ENCODE peak calls at places on chromosome 6, in five cellular contexts. B is suprapubic skin, M is sigmoid colon, F is esophagus muscularis mucosa, I is transverse colon. E is an unnamed sample.

GRCh38 chr6:166313255-166314070 is 5.3 kb upstream of the PRR18 start:
- DNase-seq in M (no peak), B (no peak), I (peak), F (peak), E (peak)

GRCh38 chr6:142857609-142858195 is 87.3 kb downstream of the HIVEP2 start:
- DNase-seq in I (no peak), B (no peak), M (no peak), F (no peak), E (no peak)

GRCh38 chr6:127554435-127555006 is 22.5 kb upstream of the C6orf58 start:
- DNase-seq in M (no peak), F (no peak), I (no peak), B (no peak), E (peak)

GRCh38 chr6:131828080-131828479 is 20.3 kb downstream of the ENPP1 start:
- DNase-seq in M (no peak), I (no peak), B (no peak), F (no peak), E (no peak)

GRCh38 chr6:166567813-166568212 is 18.7 kb downstream of the RAMACL start:
- DNase-seq in I (no peak), F (no peak), B (no peak), M (no peak), E (no peak)

GRCh38 chr6:140956567-140957306 is 1176.0 kb upstream of the GJE1 start:
- DNase-seq in I (no peak), M (no peak), F (no peak), B (no peak), E (no peak)

GRCh38 chr6:112144145-112144926 is 56.9 kb downstream of the FAM229B start:
- DNase-seq in M (no peak), F (no peak), I (no peak), B (no peak), E (no peak)

GRCh38 chr6:24543683-24544082 is 48.9 kb downstream of the ALDH5A1 start:
- DNase-seq in M (no peak), I (no peak), F (no peak), B (no peak), E (no peak)

GRCh38 chr6:143060806-143061596 is at the start of gene AIG1:
- DNase-seq in B (peak), I (no peak), F (no peak), M (no peak), E (no peak)

GRCh38 chr6:70110128-70111022 is 192.5 kb downstream of the COL9A1 start:
- DNase-seq in F (no peak), I (no peak), B (no peak), M (no peak), E (no peak)

GRCh38 chr6:12899080-12899815 is 182.7 kb downstream of the PHACTR1 start:
- DNase-seq in I (no peak), M (no peak), F (no peak), B (no peak), E (no peak)

GRCh38 chr6:35654883-35655282 is 33.8 kb downstream of the FKBP5 start:
- DNase-seq in F (no peak), I (no peak), M (no peak), B (no peak), E (no peak)

GRCh38 chr6:159788757-159789376 is 535 bp downstream of the TCP1 start:
- DNase-seq in F (no peak), I (peak), B (no peak), M (peak), E (peak)

GRCh38 chr6:42745083-42745637 is 743 bp downstream of the TBCC start:
- DNase-seq in F (no peak), M (peak), B (no peak), I (peak), E (peak)

GRCh38 chr6:75376347-75377024 is 91.9 kb upstream of the TMEM30A start:
- DNase-seq in M (no peak), B (no peak), I (no peak), F (no peak), E (no peak)

GRCh38 chr6:48714286-48715049 is 603.5 kb upstream of the PTCHD4 start:
- DNase-seq in I (no peak), F (no peak), B (no peak), M (no peak), E (no peak)

GRCh38 chr6:170367241-170367640 is 60.7 kb downstream of the FAM120B start:
- DNase-seq in I (no peak), M (no peak), B (no peak), F (no peak), E (no peak)

GRCh38 chr6:98835149-98836024 is 1.0 kb downstream of the POU3F2 start:
- DNase-seq in F (no peak), M (peak), I (no peak), B (peak), E (no peak)

GRCh38 chr6:31058128-31058894 is 48.0 kb downstream of the MUC22 start:
- DNase-seq in B (no peak), F (no peak), M (no peak), I (no peak), E (no peak)

GRCh38 chr6:1609662-1610496 is at the start of gene FOXC1:
- DNase-seq in F (peak), B (peak), M (peak), I (peak), E (peak)

GRCh38 chr6:136921521-136921935 is 573 bp upstream of the SLC35D3 start:
- DNase-seq in I (peak), B (no peak), F (no peak), M (no peak), E (no peak)

GRCh38 chr6:22765015-22765414 is 195.6 kb downstream of the HDGFL1 start:
- DNase-seq in M (no peak), B (no peak), F (no peak), I (no peak), E (no peak)

GRCh38 chr6:136982928-136983327 is 60.8 kb downstream of the SLC35D3 start:
- DNase-seq in M (no peak), I (no peak), B (no peak), F (no peak), E (no peak)

GRCh38 chr6:45706319-45706718 is 309.3 kb downstream of the CLIC5 start:
- DNase-seq in M (no peak), F (no peak), I (no peak), B (no peak), E (no peak)

GRCh38 chr6:130288065-130288464 is 65.3 kb upstream of the SAMD3 start:
- DNase-seq in B (no peak), F (no peak), I (no peak), M (no peak), E (no peak)

GRCh38 chr6:72140795-72141194 is 254.4 kb downstream of the RIMS1 start:
- DNase-seq in M (no peak), F (no peak), B (no peak), I (no peak), E (no peak)

GRCh38 chr6:38517005-38517404 is 122.7 kb downstream of the BTBD9 start:
- DNase-seq in M (no peak), F (no peak), B (no peak), I (no peak), E (no peak)

GRCh38 chr6:40256831-40257230 is 322.6 kb upstream of the MOCS1 start:
- DNase-seq in F (no peak), I (no peak), B (no peak), M (no peak), E (no peak)
- TF ChIP-seq EP300 in F (no peak), I (no peak), B (no peak), M (no peak), E (no peak)

DNA sequence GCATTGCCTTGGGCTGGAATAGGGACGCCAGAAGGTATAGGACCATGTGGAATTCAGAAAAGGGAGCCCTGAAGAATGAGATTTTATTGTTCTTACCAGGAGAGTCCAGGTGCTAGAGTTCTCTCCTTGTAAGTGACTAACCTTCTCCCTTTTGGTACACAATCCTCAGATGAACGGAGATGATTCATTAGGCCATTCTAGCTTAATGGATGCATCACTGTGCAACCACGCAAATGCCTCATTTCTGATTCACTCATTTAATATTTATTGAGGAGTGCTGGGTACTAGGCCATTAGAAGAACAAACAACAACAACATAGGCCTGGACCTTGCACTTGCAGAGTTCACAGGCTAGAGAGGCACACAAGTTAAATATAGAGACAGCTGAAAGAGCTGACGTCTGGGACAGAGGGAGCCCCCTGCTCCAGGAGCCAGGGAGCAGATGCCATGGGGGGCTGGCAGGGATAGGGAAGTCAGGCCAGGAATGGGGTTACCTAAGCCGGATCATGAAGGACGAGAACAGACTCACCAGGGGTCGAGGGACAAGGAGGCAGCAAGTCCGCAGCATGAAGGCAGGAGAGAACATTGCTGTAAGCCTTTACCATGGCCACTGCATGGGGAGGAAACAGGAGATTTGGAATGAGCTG is 179.5 kb upstream of the AKAP12 start:
- DNase-seq in F (peak), B (no peak), I (no peak), M (no peak), E (no peak)
- TF ChIP-seq EP300 in F (no peak), B (no peak), I (no peak), M (no peak), E (no peak)

GRCh38 chr6:150403458-150404245 is 34.8 kb downstream of the IYD start:
- DNase-seq in B (no peak), F (no peak), M (no peak), I (no peak), E (no peak)
- TF ChIP-seq EP300 in B (no peak), F (no peak), M (no peak), I (no peak), E (no peak)

GRCh38 chr6:11650297-11650696 is 112.7 kb downstream of the TMEM170B start:
- DNase-seq in F (no peak), B (no peak), I (no peak), M (no peak), E (no peak)

GRCh38 chr6:11654876-11655275 is 117.3 kb downstream of the TMEM170B start:
- DNase-seq in F (no peak), B (no peak), I (no peak), M (no peak), E (no peak)

GRCh38 chr6:11650711-11651110 is 113.2 kb downstream of the TMEM170B start:
- DNase-seq in B (no peak), I (no peak), F (no peak), M (no peak), E (no peak)

GRCh38 chr6:11656486-11656885 is 118.9 kb downstream of the TMEM170B start:
- DNase-seq in I (no peak), F (no peak), B (no peak), M (no peak), E (no peak)

DNA sequence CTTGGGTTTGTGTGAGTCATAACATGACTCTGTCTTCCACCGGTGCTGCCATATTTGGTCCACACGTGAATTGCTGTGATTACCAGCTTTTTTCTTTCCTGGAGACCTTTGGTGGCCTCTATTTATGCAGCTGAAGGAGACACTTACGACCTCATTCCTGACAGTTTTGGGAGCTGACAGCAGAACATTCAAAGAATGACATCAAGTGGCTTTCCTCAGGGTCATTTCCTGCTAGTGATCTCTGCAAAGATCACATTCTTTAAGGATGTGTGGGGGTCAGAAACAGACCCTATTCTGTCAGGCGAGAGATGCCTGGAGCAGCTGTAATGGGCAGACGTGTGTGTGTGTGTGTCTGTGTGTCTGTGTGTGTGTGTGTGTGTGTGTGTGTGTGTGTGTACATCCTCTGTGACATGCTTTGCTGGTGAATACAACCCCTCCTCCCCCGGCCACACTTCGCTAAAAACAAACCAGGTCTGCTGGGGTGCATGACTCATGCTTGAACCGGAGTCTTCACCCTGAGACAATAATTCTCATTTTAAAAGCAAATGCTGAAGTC is 115.6 kb downstream of the TMEM170B start:
- DNase-seq in I (no peak), M (no peak), F (no peak), B (no peak), E (no peak)
- TF ChIP-seq EP300 in I (no peak), M (no peak), F (no peak), B (no peak), E (no peak)

GRCh38 chr6:41171908-41172307 is 9.0 kb upstream of the TREM2 start:
- DNase-seq in F (no peak), I (no peak), B (no peak), M (no peak), E (no peak)
- TF ChIP-seq EP300 in F (no peak), I (no peak), B (no peak), M (no peak), E (no peak)

DNA sequence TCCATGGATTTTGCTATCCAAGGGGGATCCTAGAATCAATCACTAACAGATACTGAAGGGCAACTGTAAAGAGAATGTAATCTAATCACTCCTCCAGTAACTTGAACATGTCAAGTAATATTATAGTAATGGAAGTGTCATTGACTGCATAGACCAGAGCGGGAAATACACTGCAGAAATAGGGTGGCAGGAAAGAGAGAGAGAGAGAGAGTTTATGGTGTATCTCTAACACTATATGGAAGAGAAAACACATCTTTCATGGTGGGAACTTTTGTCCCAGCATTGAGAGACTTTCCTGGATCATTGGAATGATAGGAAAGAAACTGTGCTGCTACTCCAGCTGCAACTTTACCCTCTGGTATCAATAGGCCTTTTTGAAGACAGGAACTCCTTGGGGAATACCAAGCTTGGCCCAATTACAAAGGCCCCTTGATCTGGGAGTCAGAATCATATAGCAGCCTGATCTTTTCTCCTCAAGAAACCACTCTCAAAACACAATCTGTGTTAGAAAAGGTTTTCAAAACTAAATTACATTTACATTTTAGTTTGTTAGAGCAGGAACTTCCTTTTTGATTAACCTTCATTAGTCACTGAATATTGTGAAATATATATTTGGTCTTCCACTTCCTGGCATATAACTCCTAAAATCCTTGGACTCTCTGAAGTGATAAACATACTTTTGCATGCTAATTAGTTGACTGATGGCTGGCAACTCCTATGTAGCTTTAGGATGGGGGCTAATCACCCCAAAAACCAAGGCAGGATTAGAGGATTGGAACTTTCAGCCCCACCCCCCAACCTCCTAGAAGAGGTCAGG is 29.5 kb upstream of the RNGTT start:
- DNase-seq in I (no peak), M (no peak), B (no peak), F (no peak), E (no peak)
- TF ChIP-seq EP300 in I (no peak), M (no peak), B (no peak), F (no peak), E (no peak)

GRCh38 chr6:155493694-155494143 is 38.1 kb upstream of the NOX3 start:
- DNase-seq in M (peak), B (no peak), I (peak), F (no peak), E (peak)
- TF ChIP-seq EP300 in M (peak), B (no peak), I (no peak), F (no peak), E (no peak)

GRCh38 chr6:163640641-163641040 is 226.1 kb downstream of the QKI start:
- DNase-seq in M (no peak), B (no peak), I (no peak), F (no peak), E (no peak)
- TF ChIP-seq EP300 in M (no peak), B (no peak), I (no peak), F (no peak), E (no peak)

DNA sequence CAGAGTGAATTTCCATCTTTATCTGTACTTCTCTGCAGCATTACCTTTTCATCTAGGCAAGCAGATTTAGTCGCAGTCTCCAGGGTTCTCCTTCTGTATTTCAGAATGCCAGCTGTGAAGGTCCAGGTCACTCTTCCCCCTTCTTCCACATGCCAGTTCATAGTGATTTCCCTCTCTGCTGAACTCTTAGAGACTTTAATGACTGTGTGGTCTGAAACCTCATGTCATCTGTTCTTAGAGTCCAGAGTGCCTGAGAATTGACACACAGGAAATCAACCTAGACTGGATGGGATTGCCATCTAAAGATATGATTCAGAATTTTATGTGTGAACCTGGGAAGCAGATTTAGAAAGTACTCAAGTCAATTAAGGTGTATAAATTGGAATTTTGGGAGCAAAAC is 248.1 kb downstream of the TPBG start:
- DNase-seq in I (no peak), F (no peak), B (no peak), M (no peak), E (no peak)
- TF ChIP-seq EP300 in I (no peak), F (no peak), B (no peak), M (no peak), E (no peak)

DNA sequence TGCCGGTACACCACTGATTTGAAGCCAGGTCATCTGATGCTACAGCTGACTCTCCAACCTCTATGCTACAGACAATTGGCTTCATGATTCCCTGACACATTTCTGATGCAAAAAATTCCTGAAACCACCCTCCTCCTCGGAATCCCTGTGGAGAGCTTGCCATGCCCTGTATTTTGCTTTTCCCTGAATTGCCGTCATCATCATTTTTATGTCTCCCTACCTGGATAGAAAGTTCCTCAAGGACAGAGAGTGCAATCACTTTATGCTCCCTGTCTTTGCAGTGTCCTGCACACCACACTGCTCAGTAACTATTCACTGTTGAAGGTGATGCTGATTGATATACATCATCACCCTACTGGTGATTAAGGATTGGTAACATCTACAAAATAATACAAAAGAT is 239.8 kb downstream of the UST start:
- DNase-seq in F (peak), M (no peak), B (no peak), I (no peak), E (no peak)
- TF ChIP-seq EP300 in F (no peak), M (no peak), B (no peak), I (no peak), E (no peak)